ENCODE peak calls at places on chromosomes 16 and 17, in four cellular contexts. Z is astrocyte of the cerebellum, B is omental fat pad, L is right lobe of liver. O is an unnamed sample.

GRCh38 chr17:29138184-29138955 is 41.8 kb downstream of the MYO18A start:
- DNase-seq in Z (no peak), B (no peak), L (no peak), O (no peak)

GRCh38 chr16:50121721-50122445 is 31.2 kb upstream of the TENT4B start:
- DNase-seq in L (no peak), Z (no peak), B (no peak), O (no peak)

GRCh38 chr17:65930140-65930715 is 261.7 kb downstream of the CEP112 start:
- DNase-seq in L (no peak), B (no peak), Z (no peak), O (no peak)

GRCh38 chr17:31918701-31919128 is 17.2 kb upstream of the UTP6 start:
- DNase-seq in L (no peak), Z (no peak), B (no peak), O (no peak)

GRCh38 chr16:49838639-49839461 is 17.1 kb downstream of the ZNF423 start:
- DNase-seq in Z (no peak), L (no peak), B (no peak), O (no peak)

GRCh38 chr16:27203429-27204231 is at the start of gene KDM8:
- DNase-seq in B (peak), L (peak), Z (peak), O (peak)

GRCh38 chr17:32341141-32341856 is 674 bp downstream of the C17orf75 start:
- DNase-seq in L (no peak), Z (no peak), B (no peak), O (peak)

GRCh38 chr16:47136101-47136820 is 7.5 kb downstream of the NETO2 start:
- DNase-seq in L (no peak), B (no peak), Z (peak), O (peak)

GRCh38 chr16:56477096-56477878 is 25.9 kb downstream of the OGFOD1 start:
- DNase-seq in Z (peak), B (no peak), L (no peak), O (peak)

GRCh38 chr17:82698974-82699442 is 510 bp upstream of the RAB40B start:
- DNase-seq in Z (no peak), L (no peak), B (no peak), O (no peak)

GRCh38 chr17:29176500-29177351 is 3.5 kb downstream of the MYO18A start:
- DNase-seq in Z (no peak), L (peak), B (no peak), O (peak)

GRCh38 chr17:56710986-56711385 is 117.5 kb downstream of the NOG start:
- DNase-seq in B (no peak), L (no peak), Z (no peak), O (no peak)

GRCh38 chr16:87801679-87802300 is 36.0 kb upstream of the KLHDC4 start:
- DNase-seq in B (no peak), Z (no peak), L (no peak), O (no peak)

GRCh38 chr17:82687375-82687861 is 11.1 kb downstream of the RAB40B start:
- DNase-seq in Z (no peak), B (no peak), L (no peak), O (no peak)

GRCh38 chr17:14699569-14700190 is 398.8 kb downstream of the HS3ST3B1 start:
- DNase-seq in Z (no peak), B (no peak), L (no peak), O (no peak)

GRCh38 chr16:27424772-27425498 is 23.0 kb downstream of the IL21R start:
- DNase-seq in L (no peak), Z (no peak), B (no peak), O (no peak)

GRCh38 chr17:52207786-52208185 is 49.3 kb upstream of the CA10 start:
- DNase-seq in Z (no peak), B (no peak), L (no peak), O (no peak)

GRCh38 chr16:85751665-85752501 is 987 bp upstream of the C16orf74 start:
- DNase-seq in B (no peak), Z (no peak), L (no peak), O (peak)

GRCh38 chr16:86038923-86039310 is 140.0 kb downstream of the IRF8 start:
- DNase-seq in L (no peak), B (no peak), Z (no peak), O (no peak)

GRCh38 chr17:83119987-83120864 is 40.8 kb downstream of the METRNL start:
- DNase-seq in L (no peak), B (no peak), Z (no peak), O (no peak)

GRCh38 chr16:3573146-3573815 is 3.9 kb downstream of the NLRC3 start:
- DNase-seq in Z (no peak), L (no peak), B (no peak), O (no peak)

GRCh38 chr17:65467156-65467555 is 94.3 kb downstream of the AXIN2 start:
- DNase-seq in B (no peak), L (no peak), Z (no peak), O (no peak)

GRCh38 chr17:4497101-4497824 is 1.4 kb upstream of the SPNS2 start:
- DNase-seq in B (no peak), Z (no peak), L (peak), O (peak)

GRCh38 chr17:29883497-29883896 is 46.5 kb downstream of the SSH2 start:
- DNase-seq in L (no peak), Z (no peak), B (no peak), O (no peak)

GRCh38 chr16:89313583-89313982 is 96.1 kb downstream of the ZNF778 start:
- DNase-seq in B (no peak), L (no peak), Z (no peak), O (no peak)

GRCh38 chr16:23416816-23417215 is 36.2 kb downstream of the COG7 start:
- DNase-seq in B (no peak), L (no peak), Z (no peak), O (no peak)

GRCh38 chr16:2842340-2843000 is 12.4 kb downstream of the ZG16B start:
- DNase-seq in L (peak), Z (no peak), B (no peak), O (no peak)

GRCh38 chr17:79834575-79835469 is 4.4 kb downstream of the CBX4 start:
- DNase-seq in L (peak), Z (no peak), B (no peak), O (no peak)

GRCh38 chr16:88430524-88431446 is 22.3 kb upstream of the ZFPM1 start:
- DNase-seq in B (no peak), Z (no peak), L (peak), O (no peak)

GRCh38 chr17:78342438-78343098 is 17.3 kb downstream of the SOCS3 start:
- DNase-seq in B (no peak), L (peak), Z (peak), O (peak)

GRCh38 chr17:14312522-14312921 is 11.6 kb downstream of the HS3ST3B1 start:
- DNase-seq in Z (no peak), B (no peak), L (no peak), O (no peak)

GRCh38 chr16:53848277-53848942 is 144.5 kb downstream of the FTO start:
- DNase-seq in L (no peak), Z (no peak), B (no peak), O (no peak)

GRCh38 chr16:55562936-55563335 is 3.5 kb upstream of the CAPNS2 start:
- DNase-seq in B (no peak), Z (no peak), L (no peak), O (no peak)

GRCh38 chr16:27761816-27762215 is 211.9 kb downstream of the KATNIP start:
- DNase-seq in B (no peak), Z (no peak), L (no peak), O (no peak)

GRCh38 chr17:12548558-12548957 is 117.1 kb upstream of the MYOCD start:
- DNase-seq in B (no peak), Z (no peak), L (no peak), O (no peak)

GRCh38 chr16:85593503-85594195 is 19.5 kb upstream of the GSE1 start:
- DNase-seq in Z (no peak), B (no peak), L (no peak), O (no peak)

DNA sequence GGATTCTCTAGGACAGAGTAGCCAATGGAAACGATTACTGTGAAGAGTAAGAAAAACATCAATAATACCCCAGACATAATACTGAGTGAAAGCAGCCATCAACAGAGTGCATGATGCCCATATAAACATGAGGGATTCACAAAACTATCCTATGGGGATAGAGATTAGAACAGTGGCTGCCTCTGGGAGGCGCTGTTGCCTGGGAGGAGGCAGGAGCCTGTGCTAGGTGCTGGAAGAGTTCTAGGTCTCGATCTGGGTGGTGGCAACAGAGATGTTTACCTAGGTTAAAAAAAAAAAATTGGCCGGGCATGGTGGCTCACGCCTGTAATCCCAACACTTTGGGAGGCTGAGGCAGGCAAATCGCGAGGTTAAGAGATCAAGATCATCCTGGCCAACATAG is 7.9 kb downstream of the FA2H start:
- DNase-seq in B (no peak), Z (no peak), L (no peak), O (no peak)
- TF ChIP-seq CTCF in B (no peak), Z (no peak), L (no peak), O (no peak)

GRCh38 chr16:31134625-31135534 is 647 bp downstream of the PRSS8 start:
- DNase-seq in Z (no peak), L (no peak), B (no peak), O (peak)
- TF ChIP-seq CTCF in Z (no peak), L (no peak), B (no peak), O (no peak)

DNA sequence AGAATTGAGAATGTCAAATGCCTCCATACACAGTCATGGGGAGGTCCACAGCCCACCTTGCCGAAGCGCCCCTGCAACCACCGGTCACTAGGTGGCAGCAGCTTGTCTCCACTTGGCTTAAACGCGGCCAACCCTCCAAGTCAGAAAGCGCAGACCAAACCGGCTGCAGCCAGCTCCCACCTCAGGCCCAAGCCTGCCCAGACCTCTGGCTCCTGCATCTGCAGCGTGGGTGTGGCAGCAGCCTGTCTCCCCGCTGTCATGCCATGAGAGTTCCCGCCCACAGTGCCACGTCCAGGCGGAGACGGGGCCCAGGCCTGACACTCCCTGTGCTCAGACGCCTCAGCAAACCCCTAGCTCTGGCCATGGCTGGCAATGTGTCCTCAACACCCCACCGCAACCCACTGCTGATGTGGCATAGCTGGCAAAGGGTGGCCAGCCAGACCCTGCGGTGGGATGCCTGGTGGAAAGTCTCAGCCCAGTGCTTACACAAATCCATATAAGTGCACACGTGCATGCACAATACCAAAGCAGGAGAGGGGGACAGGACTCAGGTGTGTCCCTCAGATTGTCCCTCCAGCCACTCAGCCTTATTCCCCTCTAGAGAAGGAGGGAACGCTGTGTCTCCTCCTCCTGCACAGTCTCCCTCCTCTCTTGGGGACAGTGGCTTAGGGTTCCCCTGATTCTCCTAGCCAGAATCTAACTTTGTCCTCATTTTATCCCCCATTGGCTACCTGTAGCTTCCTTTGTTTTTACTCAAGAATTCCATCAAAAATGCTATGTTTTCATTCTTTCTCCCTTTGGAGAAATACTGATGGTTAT is 10.9 kb downstream of the COPZ2 start:
- DNase-seq in B (peak), Z (peak), L (peak), O (peak)
- TF ChIP-seq CTCF in B (peak), Z (peak), L (peak), O (peak)

DNA sequence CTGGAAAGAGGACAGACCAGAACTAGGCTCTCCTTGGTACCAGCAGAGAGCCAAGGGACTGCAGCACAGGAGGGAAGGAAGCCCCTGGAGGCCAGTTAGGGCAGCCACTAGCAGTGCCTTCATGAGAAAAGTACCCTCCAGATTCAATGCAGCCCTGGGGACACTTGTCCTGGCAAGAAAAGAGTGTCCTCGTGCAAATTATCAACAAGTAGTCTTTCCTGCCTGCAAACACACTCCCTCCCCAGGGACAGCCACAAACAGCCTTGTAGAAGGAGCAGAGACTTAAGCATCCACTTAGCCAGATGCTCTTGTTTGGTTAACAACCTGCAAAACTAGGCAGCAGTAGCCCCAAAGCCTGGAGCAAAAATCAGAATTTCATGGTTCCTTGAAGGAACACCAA is 24.3 kb downstream of the CENPV start:
- DNase-seq in B (no peak), Z (no peak), L (no peak), O (peak)
- TF ChIP-seq CTCF in B (no peak), Z (peak), L (no peak), O (peak)

GRCh38 chr17:40033339-40033738 is 18.1 kb downstream of the CSF3 start:
- DNase-seq in L (no peak), B (no peak), Z (no peak), O (no peak)

GRCh38 chr17:40031706-40032105 is 16.5 kb downstream of the CSF3 start:
- DNase-seq in Z (no peak), L (no peak), B (no peak), O (no peak)

GRCh38 chr17:40032322-40033320 is 17.4 kb downstream of the CSF3 start:
- DNase-seq in Z (no peak), B (no peak), L (peak), O (peak)

GRCh38 chr17:40034426-40035161 is 19.4 kb downstream of the CSF3 start:
- DNase-seq in B (no peak), Z (no peak), L (no peak), O (no peak)

DNA sequence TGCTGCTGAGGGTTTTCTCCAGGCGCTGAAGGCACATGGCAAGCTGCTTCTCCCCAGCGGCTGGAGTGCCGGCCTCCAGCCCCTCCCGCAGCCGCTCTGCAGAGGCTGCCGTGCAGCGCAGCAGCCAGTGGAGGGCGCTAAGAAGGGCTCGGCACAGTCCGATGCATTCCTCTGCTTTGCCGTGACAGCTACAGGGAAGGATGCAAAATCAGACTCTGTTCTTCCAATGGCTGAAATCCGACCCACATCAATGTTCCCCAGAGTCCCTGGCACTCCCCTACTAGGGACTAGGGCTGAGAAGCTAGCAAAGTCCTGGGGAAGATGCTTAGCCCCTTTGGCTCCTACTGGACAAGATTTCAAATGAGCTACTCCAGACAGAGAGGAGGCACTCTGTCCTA is 19.0 kb downstream of the MED24 start:
- DNase-seq in B (no peak), L (no peak), Z (no peak), O (no peak)
- TF ChIP-seq CTCF in B (no peak), L (no peak), Z (peak), O (no peak)